ENCODE peak calls at places on chromosomes 12 and 14, in eight cellular contexts. One of them, this sample, is unnamed.

GRCh38 chr12:61993734-61994345 is 266.4 kb upstream of the USP15 start:
- DNase-seq in H9: no peak
- DNase-seq in type B pancreatic cell: no peak
- DNase-seq in foreskin fibroblast: peak
- DNase-seq in left lung: no peak
- DNase-seq in right lobe of liver: no peak
- DNase-seq in activated CD8-positive, alpha-beta T cell treated with anti-CD3 and anti-CD28 coated beads for 36 hours: no peak
- DNase-seq in fibroblast of the aortic adventitia: no peak
- DNase-seq in this sample: no peak

GRCh38 chr14:22545842-22546721 is 42.9 kb downstream of the DAD1 start:
- DNase-seq in H9: no peak
- DNase-seq in type B pancreatic cell: no peak
- DNase-seq in foreskin fibroblast: peak
- DNase-seq in left lung: no peak
- DNase-seq in right lobe of liver: no peak
- DNase-seq in activated CD8-positive, alpha-beta T cell treated with anti-CD3 and anti-CD28 coated beads for 36 hours: peak
- DNase-seq in fibroblast of the aortic adventitia: peak
- DNase-seq in this sample: no peak

GRCh38 chr12:7399089-7399488 is 44.9 kb downstream of the CD163L1 start:
- DNase-seq in H9: no peak
- DNase-seq in type B pancreatic cell: no peak
- DNase-seq in foreskin fibroblast: no peak
- DNase-seq in left lung: no peak
- DNase-seq in right lobe of liver: no peak
- DNase-seq in activated CD8-positive, alpha-beta T cell treated with anti-CD3 and anti-CD28 coated beads for 36 hours: no peak
- DNase-seq in fibroblast of the aortic adventitia: no peak
- DNase-seq in this sample: no peak

GRCh38 chr14:37652042-37652441 is 56.6 kb downstream of the TTC6 start:
- DNase-seq in H9: no peak
- DNase-seq in type B pancreatic cell: no peak
- DNase-seq in foreskin fibroblast: no peak
- DNase-seq in left lung: no peak
- DNase-seq in right lobe of liver: no peak
- DNase-seq in activated CD8-positive, alpha-beta T cell treated with anti-CD3 and anti-CD28 coated beads for 36 hours: no peak
- DNase-seq in fibroblast of the aortic adventitia: no peak
- DNase-seq in this sample: no peak

GRCh38 chr12:122031342-122032216 is 9.9 kb downstream of the BCL7A start:
- DNase-seq in H9: peak
- DNase-seq in type B pancreatic cell: no peak
- DNase-seq in foreskin fibroblast: no peak
- DNase-seq in left lung: no peak
- DNase-seq in right lobe of liver: peak
- DNase-seq in activated CD8-positive, alpha-beta T cell treated with anti-CD3 and anti-CD28 coated beads for 36 hours: peak
- DNase-seq in fibroblast of the aortic adventitia: no peak
- DNase-seq in this sample: peak

GRCh38 chr12:22529281-22530060 is 14.9 kb downstream of the C2CD5 start:
- DNase-seq in H9: no peak
- DNase-seq in type B pancreatic cell: no peak
- DNase-seq in foreskin fibroblast: peak
- DNase-seq in left lung: no peak
- DNase-seq in right lobe of liver: no peak
- DNase-seq in activated CD8-positive, alpha-beta T cell treated with anti-CD3 and anti-CD28 coated beads for 36 hours: no peak
- DNase-seq in fibroblast of the aortic adventitia: peak
- DNase-seq in this sample: no peak

GRCh38 chr12:52524241-52524897 is 4.2 kb upstream of the KRT5 start:
- DNase-seq in H9: no peak
- DNase-seq in type B pancreatic cell: peak
- DNase-seq in foreskin fibroblast: no peak
- DNase-seq in left lung: no peak
- DNase-seq in right lobe of liver: peak
- DNase-seq in activated CD8-positive, alpha-beta T cell treated with anti-CD3 and anti-CD28 coated beads for 36 hours: no peak
- DNase-seq in fibroblast of the aortic adventitia: no peak
- DNase-seq in this sample: peak

GRCh38 chr12:75892779-75893408 is 138.7 kb downstream of the PHLDA1 start:
- DNase-seq in H9: no peak
- DNase-seq in type B pancreatic cell: no peak
- DNase-seq in foreskin fibroblast: peak
- DNase-seq in left lung: no peak
- DNase-seq in right lobe of liver: no peak
- DNase-seq in activated CD8-positive, alpha-beta T cell treated with anti-CD3 and anti-CD28 coated beads for 36 hours: no peak
- DNase-seq in fibroblast of the aortic adventitia: peak
- DNase-seq in this sample: no peak

GRCh38 chr14:69850086-69850735 is 29.0 kb upstream of the SMOC1 start:
- DNase-seq in H9: peak
- DNase-seq in type B pancreatic cell: no peak
- DNase-seq in foreskin fibroblast: no peak
- DNase-seq in left lung: no peak
- DNase-seq in right lobe of liver: peak
- DNase-seq in activated CD8-positive, alpha-beta T cell treated with anti-CD3 and anti-CD28 coated beads for 36 hours: no peak
- DNase-seq in fibroblast of the aortic adventitia: no peak
- DNase-seq in this sample: no peak

GRCh38 chr12:104964167-104964566 is 6.1 kb upstream of the SLC41A2 start:
- DNase-seq in H9: no peak
- DNase-seq in type B pancreatic cell: no peak
- DNase-seq in foreskin fibroblast: no peak
- DNase-seq in left lung: no peak
- DNase-seq in right lobe of liver: no peak
- DNase-seq in activated CD8-positive, alpha-beta T cell treated with anti-CD3 and anti-CD28 coated beads for 36 hours: no peak
- DNase-seq in fibroblast of the aortic adventitia: no peak
- DNase-seq in this sample: no peak

GRCh38 chr14:50477760-50478159 is 54.6 kb downstream of the MAP4K5 start:
- DNase-seq in H9: no peak
- DNase-seq in type B pancreatic cell: no peak
- DNase-seq in foreskin fibroblast: no peak
- DNase-seq in left lung: no peak
- DNase-seq in right lobe of liver: no peak
- DNase-seq in activated CD8-positive, alpha-beta T cell treated with anti-CD3 and anti-CD28 coated beads for 36 hours: no peak
- DNase-seq in fibroblast of the aortic adventitia: no peak
- DNase-seq in this sample: no peak

GRCh38 chr12:4894019-4894418 is 15.7 kb upstream of the KCNA1 start:
- DNase-seq in H9: no peak
- DNase-seq in type B pancreatic cell: no peak
- DNase-seq in foreskin fibroblast: no peak
- DNase-seq in left lung: no peak
- DNase-seq in right lobe of liver: no peak
- DNase-seq in activated CD8-positive, alpha-beta T cell treated with anti-CD3 and anti-CD28 coated beads for 36 hours: no peak
- DNase-seq in fibroblast of the aortic adventitia: no peak
- DNase-seq in this sample: no peak

DNA sequence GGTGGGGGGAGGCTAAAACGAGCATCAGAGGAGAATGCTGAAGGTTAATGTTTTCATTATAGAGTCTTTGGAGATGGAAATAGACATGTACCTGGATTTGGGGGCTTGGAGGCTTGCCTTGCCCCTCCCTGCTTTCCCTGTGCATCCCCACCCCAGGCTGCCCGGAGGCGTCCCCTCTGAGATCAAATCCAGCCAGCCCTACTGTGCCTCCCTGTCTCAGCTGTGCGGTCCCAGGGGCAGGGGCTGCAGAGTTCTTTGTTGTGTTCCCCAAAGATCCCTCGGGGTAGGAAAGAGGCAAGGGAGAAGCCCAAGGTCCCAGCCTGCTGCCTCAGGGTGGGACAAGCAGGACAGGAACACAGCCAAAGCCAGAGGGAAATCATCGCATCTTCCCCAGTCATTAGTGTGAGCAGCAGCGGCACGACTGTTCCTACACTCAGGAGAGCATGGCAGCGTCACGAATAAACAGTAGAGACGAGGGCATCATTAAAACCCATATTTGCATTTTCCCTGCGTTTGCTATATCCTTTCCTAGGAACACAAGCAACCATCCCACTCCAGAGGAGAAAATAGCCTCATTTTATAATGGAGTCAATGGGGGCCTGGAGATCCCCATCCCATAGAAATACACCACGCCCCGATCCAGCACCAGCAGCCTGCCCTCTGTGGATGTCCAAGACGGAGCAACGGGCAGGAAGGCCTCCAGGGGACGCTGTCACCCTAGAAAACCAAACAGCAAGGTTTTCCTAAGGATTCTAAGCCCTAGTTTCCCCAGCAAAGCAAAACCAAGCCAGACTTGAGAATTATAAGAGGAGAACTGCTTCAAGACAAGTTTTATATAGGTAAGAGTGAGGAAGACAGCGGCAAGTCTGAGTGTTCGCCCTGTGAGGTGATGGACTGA is 32.4 kb downstream of the ANO2 start:
- DNase-seq in H9: peak
- DNase-seq in type B pancreatic cell: no peak
- DNase-seq in foreskin fibroblast: no peak
- DNase-seq in left lung: no peak
- DNase-seq in right lobe of liver: peak
- DNase-seq in activated CD8-positive, alpha-beta T cell treated with anti-CD3 and anti-CD28 coated beads for 36 hours: no peak
- DNase-seq in fibroblast of the aortic adventitia: no peak
- DNase-seq in this sample: no peak
- TF ChIP-seq CTCF in H9: peak
- TF ChIP-seq CTCF in type B pancreatic cell: peak
- TF ChIP-seq CTCF in foreskin fibroblast: peak
- TF ChIP-seq CTCF in left lung: no peak
- TF ChIP-seq CTCF in right lobe of liver: no peak
- TF ChIP-seq CTCF in activated CD8-positive, alpha-beta T cell treated with anti-CD3 and anti-CD28 coated beads for 36 hours: no peak
- TF ChIP-seq CTCF in fibroblast of the aortic adventitia: no peak
- TF ChIP-seq CTCF in this sample: no peak

GRCh38 chr14:90368946-90369721 is 27.7 kb upstream of the CALM1 start:
- DNase-seq in H9: no peak
- DNase-seq in type B pancreatic cell: no peak
- DNase-seq in foreskin fibroblast: peak
- DNase-seq in left lung: no peak
- DNase-seq in right lobe of liver: no peak
- DNase-seq in activated CD8-positive, alpha-beta T cell treated with anti-CD3 and anti-CD28 coated beads for 36 hours: no peak
- DNase-seq in fibroblast of the aortic adventitia: no peak
- DNase-seq in this sample: no peak
- TF ChIP-seq CTCF in H9: no peak
- TF ChIP-seq CTCF in type B pancreatic cell: no peak
- TF ChIP-seq CTCF in foreskin fibroblast: no peak
- TF ChIP-seq CTCF in left lung: no peak
- TF ChIP-seq CTCF in right lobe of liver: no peak
- TF ChIP-seq CTCF in activated CD8-positive, alpha-beta T cell treated with anti-CD3 and anti-CD28 coated beads for 36 hours: no peak
- TF ChIP-seq CTCF in fibroblast of the aortic adventitia: no peak
- TF ChIP-seq CTCF in this sample: no peak

GRCh38 chr12:64273527-64274403 is 51.7 kb upstream of the KICS2 start:
- DNase-seq in H9: peak
- DNase-seq in type B pancreatic cell: no peak
- DNase-seq in foreskin fibroblast: no peak
- DNase-seq in left lung: no peak
- DNase-seq in right lobe of liver: no peak
- DNase-seq in activated CD8-positive, alpha-beta T cell treated with anti-CD3 and anti-CD28 coated beads for 36 hours: peak
- DNase-seq in fibroblast of the aortic adventitia: peak
- DNase-seq in this sample: no peak
- TF ChIP-seq CTCF in H9: peak
- TF ChIP-seq CTCF in type B pancreatic cell: peak
- TF ChIP-seq CTCF in foreskin fibroblast: peak
- TF ChIP-seq CTCF in left lung: no peak
- TF ChIP-seq CTCF in right lobe of liver: peak
- TF ChIP-seq CTCF in activated CD8-positive, alpha-beta T cell treated with anti-CD3 and anti-CD28 coated beads for 36 hours: peak
- TF ChIP-seq CTCF in fibroblast of the aortic adventitia: peak
- TF ChIP-seq CTCF in this sample: no peak

DNA sequence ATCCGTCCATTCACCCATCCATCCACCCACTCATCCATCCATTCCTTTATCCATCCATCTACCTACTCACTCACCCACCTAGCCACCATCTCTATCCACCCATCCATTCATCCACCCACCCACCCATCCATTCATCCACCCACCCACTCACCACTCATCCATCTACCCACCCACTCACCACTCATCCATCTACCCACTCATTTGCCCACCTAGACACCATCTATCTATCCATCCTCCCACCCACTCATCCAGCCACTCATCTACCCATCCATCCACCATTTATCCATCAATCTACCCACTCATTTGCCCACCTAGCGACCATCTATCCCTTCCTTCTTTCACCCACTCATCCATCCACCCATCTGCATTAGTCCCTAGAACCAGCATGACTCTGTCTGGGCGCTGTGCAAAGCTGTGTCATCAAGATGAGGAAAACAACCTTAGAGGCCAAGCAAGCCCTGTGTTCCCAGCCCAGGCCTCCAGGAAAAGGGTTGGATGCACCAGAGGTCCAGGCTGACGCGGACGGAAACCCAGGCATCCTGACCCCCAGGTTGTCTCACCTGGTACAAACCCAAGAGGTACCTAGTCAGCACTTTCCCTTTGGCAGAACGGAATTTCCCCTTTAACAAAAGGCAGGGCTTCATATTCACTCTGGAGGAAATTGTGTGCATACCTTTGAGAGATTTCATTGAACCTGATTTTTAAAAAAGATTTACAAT is 73.7 kb downstream of the NOC4L start:
- DNase-seq in H9: no peak
- DNase-seq in type B pancreatic cell: no peak
- DNase-seq in foreskin fibroblast: no peak
- DNase-seq in left lung: no peak
- DNase-seq in right lobe of liver: no peak
- DNase-seq in activated CD8-positive, alpha-beta T cell treated with anti-CD3 and anti-CD28 coated beads for 36 hours: no peak
- DNase-seq in fibroblast of the aortic adventitia: no peak
- DNase-seq in this sample: no peak
- TF ChIP-seq CTCF in H9: no peak
- TF ChIP-seq CTCF in type B pancreatic cell: no peak
- TF ChIP-seq CTCF in foreskin fibroblast: no peak
- TF ChIP-seq CTCF in left lung: no peak
- TF ChIP-seq CTCF in right lobe of liver: no peak
- TF ChIP-seq CTCF in activated CD8-positive, alpha-beta T cell treated with anti-CD3 and anti-CD28 coated beads for 36 hours: no peak
- TF ChIP-seq CTCF in fibroblast of the aortic adventitia: no peak
- TF ChIP-seq CTCF in this sample: no peak

DNA sequence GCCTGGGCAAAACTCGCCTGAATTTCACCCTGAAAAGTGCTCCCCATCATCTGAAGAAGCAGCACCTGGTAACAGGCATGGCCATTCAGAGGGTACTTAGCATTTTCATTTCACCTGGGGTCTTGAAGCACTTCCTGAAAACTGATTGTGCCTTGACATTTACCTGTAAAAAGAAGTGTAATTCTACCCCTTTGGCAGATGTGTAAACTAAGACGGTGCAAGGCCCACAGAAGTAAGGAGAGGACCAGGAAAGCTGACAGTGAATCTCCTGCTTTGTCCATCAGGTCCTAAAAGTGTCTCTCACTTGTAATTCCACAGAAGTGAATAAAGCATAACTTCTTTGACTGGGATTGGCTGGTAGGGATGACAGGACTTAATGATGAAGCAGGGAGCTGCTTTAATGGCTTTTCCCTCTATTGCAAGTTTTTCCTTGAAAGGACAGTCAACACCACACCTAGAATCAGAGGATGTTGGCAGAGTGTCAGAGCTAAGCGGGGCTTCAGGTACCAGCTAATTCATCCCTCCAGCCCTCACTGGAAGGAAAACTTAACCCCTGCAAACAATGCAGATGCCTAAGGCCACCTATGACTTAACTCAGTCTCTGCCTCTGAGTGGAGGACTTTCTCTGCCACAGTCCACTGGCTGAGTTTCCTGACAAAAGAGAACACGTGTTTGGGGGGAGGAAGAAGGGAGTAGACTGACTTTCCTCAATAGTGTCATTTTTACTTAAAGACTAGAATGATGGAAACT is 74.8 kb downstream of the NUAK1 start:
- DNase-seq in H9: no peak
- DNase-seq in type B pancreatic cell: no peak
- DNase-seq in foreskin fibroblast: no peak
- DNase-seq in left lung: no peak
- DNase-seq in right lobe of liver: no peak
- DNase-seq in activated CD8-positive, alpha-beta T cell treated with anti-CD3 and anti-CD28 coated beads for 36 hours: no peak
- DNase-seq in fibroblast of the aortic adventitia: no peak
- DNase-seq in this sample: no peak
- TF ChIP-seq CTCF in H9: no peak
- TF ChIP-seq CTCF in type B pancreatic cell: no peak
- TF ChIP-seq CTCF in foreskin fibroblast: no peak
- TF ChIP-seq CTCF in left lung: no peak
- TF ChIP-seq CTCF in right lobe of liver: no peak
- TF ChIP-seq CTCF in activated CD8-positive, alpha-beta T cell treated with anti-CD3 and anti-CD28 coated beads for 36 hours: no peak
- TF ChIP-seq CTCF in fibroblast of the aortic adventitia: no peak
- TF ChIP-seq CTCF in this sample: no peak

This sample was measured in mesothelial cell of epicardium.